ENCODE peak calls at places on chromosomes 5 and 9, in four cellular contexts. One of them, this sample, is unnamed.

GRCh38 chr5:124741711-124742496 is 4.5 kb downstream of the ZNF608 start:
- DNase-seq in foreskin fibroblast: peak; percentile 90
- DNase-seq in activated T-helper 2 cell treated with anti-CD3 and anti-CD28 coated beads, Interferon-gamma antibody, Interleukin-2, Interleukin-4, amounts not matched to agents 10 μg/mL and 5 μg/mL and 100 μg/mL, durations not matched to agents 14 hours and 24 hours and 36 hours: no peak
- DNase-seq in LHCN-M2: peak; percentile 94
- DNase-seq in this sample: no peak

GRCh38 chr9:78777747-78778146 is 480.8 kb downstream of the PSAT1 start:
- DNase-seq in foreskin fibroblast: no peak
- DNase-seq in activated T-helper 2 cell treated with anti-CD3 and anti-CD28 coated beads, Interferon-gamma antibody, Interleukin-2, Interleukin-4, amounts not matched to agents 10 μg/mL and 5 μg/mL and 100 μg/mL, durations not matched to agents 14 hours and 24 hours and 36 hours: no peak
- DNase-seq in LHCN-M2: no peak
- DNase-seq in this sample: no peak

GRCh38 chr9:126030716-126031115 is 283.5 kb downstream of the PBX3 start:
- DNase-seq in foreskin fibroblast: no peak
- DNase-seq in activated T-helper 2 cell treated with anti-CD3 and anti-CD28 coated beads, Interferon-gamma antibody, Interleukin-2, Interleukin-4, amounts not matched to agents 10 μg/mL and 5 μg/mL and 100 μg/mL, durations not matched to agents 14 hours and 24 hours and 36 hours: no peak
- DNase-seq in LHCN-M2: no peak
- DNase-seq in this sample: no peak

GRCh38 chr9:76717611-76718010 is 46.6 kb upstream of the PCA3 start:
- DNase-seq in foreskin fibroblast: peak; percentile 13
- DNase-seq in activated T-helper 2 cell treated with anti-CD3 and anti-CD28 coated beads, Interferon-gamma antibody, Interleukin-2, Interleukin-4, amounts not matched to agents 10 μg/mL and 5 μg/mL and 100 μg/mL, durations not matched to agents 14 hours and 24 hours and 36 hours: no peak
- DNase-seq in LHCN-M2: peak; percentile 84
- DNase-seq in this sample: no peak

GRCh38 chr9:131422241-131422792 is 28.4 kb downstream of the PRRC2B start:
- DNase-seq in foreskin fibroblast: no peak
- DNase-seq in activated T-helper 2 cell treated with anti-CD3 and anti-CD28 coated beads, Interferon-gamma antibody, Interleukin-2, Interleukin-4, amounts not matched to agents 10 μg/mL and 5 μg/mL and 100 μg/mL, durations not matched to agents 14 hours and 24 hours and 36 hours: no peak
- DNase-seq in LHCN-M2: peak; percentile 53
- DNase-seq in this sample: no peak

GRCh38 chr5:150377964-150378694 is 20.6 kb downstream of the TCOF1 start:
- DNase-seq in foreskin fibroblast: peak; percentile 95
- DNase-seq in activated T-helper 2 cell treated with anti-CD3 and anti-CD28 coated beads, Interferon-gamma antibody, Interleukin-2, Interleukin-4, amounts not matched to agents 10 μg/mL and 5 μg/mL and 100 μg/mL, durations not matched to agents 14 hours and 24 hours and 36 hours: no peak
- DNase-seq in LHCN-M2: peak; percentile 89
- DNase-seq in this sample: no peak

GRCh38 chr9:950139-950538 is 26.3 kb upstream of the DMRT3 start:
- DNase-seq in foreskin fibroblast: no peak
- DNase-seq in activated T-helper 2 cell treated with anti-CD3 and anti-CD28 coated beads, Interferon-gamma antibody, Interleukin-2, Interleukin-4, amounts not matched to agents 10 μg/mL and 5 μg/mL and 100 μg/mL, durations not matched to agents 14 hours and 24 hours and 36 hours: no peak
- DNase-seq in LHCN-M2: no peak
- DNase-seq in this sample: no peak

GRCh38 chr5:178107889-178108288 is 5.4 kb upstream of the N4BP3 start:
- DNase-seq in foreskin fibroblast: no peak
- DNase-seq in activated T-helper 2 cell treated with anti-CD3 and anti-CD28 coated beads, Interferon-gamma antibody, Interleukin-2, Interleukin-4, amounts not matched to agents 10 μg/mL and 5 μg/mL and 100 μg/mL, durations not matched to agents 14 hours and 24 hours and 36 hours: no peak
- DNase-seq in LHCN-M2: no peak
- DNase-seq in this sample: no peak

GRCh38 chr5:54883374-54884194 is 101.8 kb downstream of the ESM1 start:
- DNase-seq in foreskin fibroblast: peak; percentile 39
- DNase-seq in activated T-helper 2 cell treated with anti-CD3 and anti-CD28 coated beads, Interferon-gamma antibody, Interleukin-2, Interleukin-4, amounts not matched to agents 10 μg/mL and 5 μg/mL and 100 μg/mL, durations not matched to agents 14 hours and 24 hours and 36 hours: no peak
- DNase-seq in LHCN-M2: peak; percentile 89
- DNase-seq in this sample: peak; percentile 26

GRCh38 chr9:4327504-4328191 is 27.8 kb upstream of the GLIS3 start:
- DNase-seq in foreskin fibroblast: peak; percentile 52
- DNase-seq in activated T-helper 2 cell treated with anti-CD3 and anti-CD28 coated beads, Interferon-gamma antibody, Interleukin-2, Interleukin-4, amounts not matched to agents 10 μg/mL and 5 μg/mL and 100 μg/mL, durations not matched to agents 14 hours and 24 hours and 36 hours: no peak
- DNase-seq in LHCN-M2: peak; percentile 43
- DNase-seq in this sample: no peak

GRCh38 chr5:10618311-10618710 is 54.4 kb downstream of the ANKRD33B start:
- DNase-seq in foreskin fibroblast: no peak
- DNase-seq in activated T-helper 2 cell treated with anti-CD3 and anti-CD28 coated beads, Interferon-gamma antibody, Interleukin-2, Interleukin-4, amounts not matched to agents 10 μg/mL and 5 μg/mL and 100 μg/mL, durations not matched to agents 14 hours and 24 hours and 36 hours: no peak
- DNase-seq in LHCN-M2: no peak
- DNase-seq in this sample: no peak

GRCh38 chr5:75734913-75735789 is 17.9 kb upstream of the POC5 start:
- DNase-seq in foreskin fibroblast: peak; percentile 9
- DNase-seq in activated T-helper 2 cell treated with anti-CD3 and anti-CD28 coated beads, Interferon-gamma antibody, Interleukin-2, Interleukin-4, amounts not matched to agents 10 μg/mL and 5 μg/mL and 100 μg/mL, durations not matched to agents 14 hours and 24 hours and 36 hours: no peak
- DNase-seq in LHCN-M2: peak; percentile 21
- DNase-seq in this sample: no peak

GRCh38 chr5:143228597-143229293 is 174.7 kb downstream of the NR3C1 start:
- DNase-seq in foreskin fibroblast: no peak
- DNase-seq in activated T-helper 2 cell treated with anti-CD3 and anti-CD28 coated beads, Interferon-gamma antibody, Interleukin-2, Interleukin-4, amounts not matched to agents 10 μg/mL and 5 μg/mL and 100 μg/mL, durations not matched to agents 14 hours and 24 hours and 36 hours: no peak
- DNase-seq in LHCN-M2: no peak
- DNase-seq in this sample: no peak

GRCh38 chr5:123094919-123095693 is 6.1 kb downstream of the PRDM6 start:
- DNase-seq in foreskin fibroblast: no peak
- DNase-seq in activated T-helper 2 cell treated with anti-CD3 and anti-CD28 coated beads, Interferon-gamma antibody, Interleukin-2, Interleukin-4, amounts not matched to agents 10 μg/mL and 5 μg/mL and 100 μg/mL, durations not matched to agents 14 hours and 24 hours and 36 hours: no peak
- DNase-seq in LHCN-M2: no peak
- DNase-seq in this sample: no peak

GRCh38 chr9:129962376-129962765 is 80.6 kb downstream of the FNBP1 start:
- DNase-seq in foreskin fibroblast: no peak
- DNase-seq in activated T-helper 2 cell treated with anti-CD3 and anti-CD28 coated beads, Interferon-gamma antibody, Interleukin-2, Interleukin-4, amounts not matched to agents 10 μg/mL and 5 μg/mL and 100 μg/mL, durations not matched to agents 14 hours and 24 hours and 36 hours: no peak
- DNase-seq in LHCN-M2: peak; percentile 6
- DNase-seq in this sample: no peak

GRCh38 chr5:171906171-171906570 is 100.3 kb downstream of the FBXW11 start:
- DNase-seq in foreskin fibroblast: no peak
- DNase-seq in activated T-helper 2 cell treated with anti-CD3 and anti-CD28 coated beads, Interferon-gamma antibody, Interleukin-2, Interleukin-4, amounts not matched to agents 10 μg/mL and 5 μg/mL and 100 μg/mL, durations not matched to agents 14 hours and 24 hours and 36 hours: no peak
- DNase-seq in LHCN-M2: no peak
- DNase-seq in this sample: no peak

GRCh38 chr5:80318212-80318611 is 1.6 kb upstream of the SPZ1 start:
- DNase-seq in foreskin fibroblast: peak; percentile 8
- DNase-seq in activated T-helper 2 cell treated with anti-CD3 and anti-CD28 coated beads, Interferon-gamma antibody, Interleukin-2, Interleukin-4, amounts not matched to agents 10 μg/mL and 5 μg/mL and 100 μg/mL, durations not matched to agents 14 hours and 24 hours and 36 hours: no peak
- DNase-seq in LHCN-M2: peak; percentile 64
- DNase-seq in this sample: peak; percentile 10

GRCh38 chr5:135030691-135031145 is 3.3 kb downstream of the PITX1 start:
- DNase-seq in foreskin fibroblast: no peak
- DNase-seq in activated T-helper 2 cell treated with anti-CD3 and anti-CD28 coated beads, Interferon-gamma antibody, Interleukin-2, Interleukin-4, amounts not matched to agents 10 μg/mL and 5 μg/mL and 100 μg/mL, durations not matched to agents 14 hours and 24 hours and 36 hours: no peak
- DNase-seq in LHCN-M2: no peak
- DNase-seq in this sample: no peak

GRCh38 chr9:118940477-118940876 is 428.8 kb downstream of the BRINP1 start:
- DNase-seq in foreskin fibroblast: no peak
- DNase-seq in activated T-helper 2 cell treated with anti-CD3 and anti-CD28 coated beads, Interferon-gamma antibody, Interleukin-2, Interleukin-4, amounts not matched to agents 10 μg/mL and 5 μg/mL and 100 μg/mL, durations not matched to agents 14 hours and 24 hours and 36 hours: no peak
- DNase-seq in LHCN-M2: no peak
- DNase-seq in this sample: no peak

GRCh38 chr5:148457183-148457620 is 73.4 kb downstream of the FBXO38 start:
- DNase-seq in foreskin fibroblast: no peak
- DNase-seq in activated T-helper 2 cell treated with anti-CD3 and anti-CD28 coated beads, Interferon-gamma antibody, Interleukin-2, Interleukin-4, amounts not matched to agents 10 μg/mL and 5 μg/mL and 100 μg/mL, durations not matched to agents 14 hours and 24 hours and 36 hours: no peak
- DNase-seq in LHCN-M2: no peak
- DNase-seq in this sample: no peak

GRCh38 chr9:135253305-135254004 is 166.0 kb downstream of the OLFM1 start:
- DNase-seq in foreskin fibroblast: no peak
- DNase-seq in activated T-helper 2 cell treated with anti-CD3 and anti-CD28 coated beads, Interferon-gamma antibody, Interleukin-2, Interleukin-4, amounts not matched to agents 10 μg/mL and 5 μg/mL and 100 μg/mL, durations not matched to agents 14 hours and 24 hours and 36 hours: no peak
- DNase-seq in LHCN-M2: no peak
- DNase-seq in this sample: no peak

GRCh38 chr9:32928145-32928763 is 73.2 kb downstream of the APTX start:
- DNase-seq in foreskin fibroblast: peak; percentile 12
- DNase-seq in activated T-helper 2 cell treated with anti-CD3 and anti-CD28 coated beads, Interferon-gamma antibody, Interleukin-2, Interleukin-4, amounts not matched to agents 10 μg/mL and 5 μg/mL and 100 μg/mL, durations not matched to agents 14 hours and 24 hours and 36 hours: no peak
- DNase-seq in LHCN-M2: peak; percentile 9
- DNase-seq in this sample: no peak

GRCh38 chr9:133727876-133728441 is 10.2 kb downstream of the SARDH start:
- DNase-seq in foreskin fibroblast: no peak
- DNase-seq in activated T-helper 2 cell treated with anti-CD3 and anti-CD28 coated beads, Interferon-gamma antibody, Interleukin-2, Interleukin-4, amounts not matched to agents 10 μg/mL and 5 μg/mL and 100 μg/mL, durations not matched to agents 14 hours and 24 hours and 36 hours: no peak
- DNase-seq in LHCN-M2: no peak
- DNase-seq in this sample: peak; percentile 10

GRCh38 chr5:61280766-61281427 is 51.2 kb upstream of the ZSWIM6 start:
- DNase-seq in foreskin fibroblast: no peak
- DNase-seq in activated T-helper 2 cell treated with anti-CD3 and anti-CD28 coated beads, Interferon-gamma antibody, Interleukin-2, Interleukin-4, amounts not matched to agents 10 μg/mL and 5 μg/mL and 100 μg/mL, durations not matched to agents 14 hours and 24 hours and 36 hours: no peak
- DNase-seq in LHCN-M2: no peak
- DNase-seq in this sample: no peak

GRCh38 chr9:79661926-79662552 is 90.3 kb downstream of the TLE4 start:
- DNase-seq in foreskin fibroblast: no peak
- DNase-seq in activated T-helper 2 cell treated with anti-CD3 and anti-CD28 coated beads, Interferon-gamma antibody, Interleukin-2, Interleukin-4, amounts not matched to agents 10 μg/mL and 5 μg/mL and 100 μg/mL, durations not matched to agents 14 hours and 24 hours and 36 hours: no peak
- DNase-seq in LHCN-M2: no peak
- DNase-seq in this sample: no peak

GRCh38 chr5:35198681-35199080 is 31.6 kb downstream of the PRLR start:
- DNase-seq in foreskin fibroblast: peak; percentile 63
- DNase-seq in activated T-helper 2 cell treated with anti-CD3 and anti-CD28 coated beads, Interferon-gamma antibody, Interleukin-2, Interleukin-4, amounts not matched to agents 10 μg/mL and 5 μg/mL and 100 μg/mL, durations not matched to agents 14 hours and 24 hours and 36 hours: no peak
- DNase-seq in LHCN-M2: peak; percentile 5
- DNase-seq in this sample: no peak

GRCh38 chr5:90410178-90410762 is 714 bp upstream of the CETN3 start:
- DNase-seq in foreskin fibroblast: no peak
- DNase-seq in activated T-helper 2 cell treated with anti-CD3 and anti-CD28 coated beads, Interferon-gamma antibody, Interleukin-2, Interleukin-4, amounts not matched to agents 10 μg/mL and 5 μg/mL and 100 μg/mL, durations not matched to agents 14 hours and 24 hours and 36 hours: no peak
- DNase-seq in LHCN-M2: no peak
- DNase-seq in this sample: no peak

GRCh38 chr5:179268966-179269693 is 76.1 kb downstream of the ADAMTS2 start:
- DNase-seq in foreskin fibroblast: no peak
- DNase-seq in activated T-helper 2 cell treated with anti-CD3 and anti-CD28 coated beads, Interferon-gamma antibody, Interleukin-2, Interleukin-4, amounts not matched to agents 10 μg/mL and 5 μg/mL and 100 μg/mL, durations not matched to agents 14 hours and 24 hours and 36 hours: no peak
- DNase-seq in LHCN-M2: no peak
- DNase-seq in this sample: no peak

GRCh38 chr9:137494104-137494544 is 35.0 kb upstream of the NSMF start:
- DNase-seq in foreskin fibroblast: no peak
- DNase-seq in activated T-helper 2 cell treated with anti-CD3 and anti-CD28 coated beads, Interferon-gamma antibody, Interleukin-2, Interleukin-4, amounts not matched to agents 10 μg/mL and 5 μg/mL and 100 μg/mL, durations not matched to agents 14 hours and 24 hours and 36 hours: no peak
- DNase-seq in LHCN-M2: no peak
- DNase-seq in this sample: no peak

GRCh38 chr9:91560301-91560700 is 136.7 kb upstream of the NFIL3 start:
- DNase-seq in foreskin fibroblast: no peak
- DNase-seq in activated T-helper 2 cell treated with anti-CD3 and anti-CD28 coated beads, Interferon-gamma antibody, Interleukin-2, Interleukin-4, amounts not matched to agents 10 μg/mL and 5 μg/mL and 100 μg/mL, durations not matched to agents 14 hours and 24 hours and 36 hours: no peak
- DNase-seq in LHCN-M2: no peak
- DNase-seq in this sample: no peak

GRCh38 chr9:81465468-81466002 is 223.8 kb downstream of the TLE1 start:
- DNase-seq in foreskin fibroblast: no peak
- DNase-seq in activated T-helper 2 cell treated with anti-CD3 and anti-CD28 coated beads, Interferon-gamma antibody, Interleukin-2, Interleukin-4, amounts not matched to agents 10 μg/mL and 5 μg/mL and 100 μg/mL, durations not matched to agents 14 hours and 24 hours and 36 hours: no peak
- DNase-seq in LHCN-M2: peak; percentile 89
- DNase-seq in this sample: no peak

GRCh38 chr5:159917919-159918487 is 1.7 kb downstream of the ADRA1B start:
- DNase-seq in foreskin fibroblast: no peak
- DNase-seq in activated T-helper 2 cell treated with anti-CD3 and anti-CD28 coated beads, Interferon-gamma antibody, Interleukin-2, Interleukin-4, amounts not matched to agents 10 μg/mL and 5 μg/mL and 100 μg/mL, durations not matched to agents 14 hours and 24 hours and 36 hours: no peak
- DNase-seq in LHCN-M2: no peak
- DNase-seq in this sample: no peak

GRCh38 chr5:125026900-125027731 is 280.7 kb upstream of the ZNF608 start:
- DNase-seq in foreskin fibroblast: no peak
- DNase-seq in activated T-helper 2 cell treated with anti-CD3 and anti-CD28 coated beads, Interferon-gamma antibody, Interleukin-2, Interleukin-4, amounts not matched to agents 10 μg/mL and 5 μg/mL and 100 μg/mL, durations not matched to agents 14 hours and 24 hours and 36 hours: no peak
- DNase-seq in LHCN-M2: no peak
- DNase-seq in this sample: no peak

GRCh38 chr9:20606637-20607036 is 15.7 kb downstream of the MLLT3 start:
- DNase-seq in foreskin fibroblast: no peak
- DNase-seq in activated T-helper 2 cell treated with anti-CD3 and anti-CD28 coated beads, Interferon-gamma antibody, Interleukin-2, Interleukin-4, amounts not matched to agents 10 μg/mL and 5 μg/mL and 100 μg/mL, durations not matched to agents 14 hours and 24 hours and 36 hours: no peak
- DNase-seq in LHCN-M2: no peak
- DNase-seq in this sample: no peak

This sample was measured in tibial nerve.